ENCODE peak calls at places on chromosomes 11 and 22, in ten cellular contexts. R, A, I, B, H, K, E, W, J and F are unnamed samples.

GRCh38 chr22:17928391-17928790 is 96.0 kb downstream of the MICAL3 start:
- DNase-seq in E (no peak), B (no peak), J (no peak), K (no peak), A (no peak), W (no peak), H (no peak), I (no peak), R (no peak), F (no peak)

GRCh38 chr11:77101043-77101537 is 1.6 kb upstream of the OMP start:
- DNase-seq in J (no peak), B (no peak), K (no peak), W (no peak), E (no peak), H (no peak), I (no peak), A (no peak), R (no peak), F (no peak)

GRCh38 chr22:19127329-19128008 is 3.6 kb upstream of the TSSK2 start:
- DNase-seq in A (no peak), W (no peak), J (no peak), E (no peak), B (no peak), H (no peak), R (no peak), I (no peak), K (no peak), F (no peak)

GRCh38 chr11:57205046-57205671 is 23.4 kb downstream of the LRRC55 start:
- DNase-seq in I (no peak), W (peak; percentile 14), K (no peak), R (no peak), H (no peak), B (no peak), E (no peak), A (no peak), J (no peak), F (no peak)

GRCh38 chr11:106464728-106465127 is 387.3 kb downstream of the AASDHPPT start:
- DNase-seq in E (no peak), R (no peak), H (no peak), I (no peak), W (no peak), A (no peak), K (no peak), B (no peak), J (no peak), F (no peak)

GRCh38 chr11:38159038-38159437 is 1561.0 kb upstream of the RAG2 start:
- DNase-seq in J (no peak), W (no peak), R (no peak), H (no peak), B (no peak), A (no peak), I (no peak), K (no peak), E (no peak), F (no peak)

GRCh38 chr22:38239101-38239761 is 33.6 kb downstream of the TMEM184B start:
- DNase-seq in W (peak; percentile 85), B (no peak), J (no peak), K (no peak), I (peak; percentile 76), E (peak; percentile 36), A (no peak), H (no peak), R (no peak), F (no peak)

GRCh38 chr22:31826443-31826842 is 72.6 kb downstream of the DEPDC5 start:
- DNase-seq in W (no peak), H (no peak), E (no peak), A (no peak), K (no peak), R (no peak), J (no peak), B (no peak), I (no peak), F (no peak)

GRCh38 chr11:66973956-66974585 is 1.0 kb upstream of the C11orf86 start:
- DNase-seq in B (no peak), K (no peak), A (no peak), W (no peak), J (no peak), H (no peak), R (no peak), E (no peak), I (no peak), F (no peak)

GRCh38 chr22:46007848-46008261 is 30.9 kb upstream of the WNT7B start:
- DNase-seq in J (peak; percentile 57), K (peak; percentile 89), E (peak; percentile 59), H (peak; percentile 95), R (no peak), I (peak; percentile 91), W (peak; percentile 62), B (peak; percentile 39), A (no peak), F (no peak)

GRCh38 chr11:59283311-59283710 is 70.6 kb upstream of the MPEG1 start:
- DNase-seq in E (no peak), R (peak; percentile 42), I (no peak), K (no peak), A (no peak), J (no peak), W (no peak), H (no peak), B (no peak), F (no peak)
- H3K4me3 ChIP-seq in E (no peak overlapping the region), R (no peak overlapping the region), I (no peak overlapping the region), K (no peak overlapping the region), A (no peak overlapping the region), J (no peak overlapping the region), W (no peak overlapping the region), H (no peak overlapping the region), B (no peak overlapping the region), F (no peak overlapping the region)

GRCh38 chr11:48002565-48002964 is 22.2 kb downstream of the PTPRJ start:
- DNase-seq in E (no peak), H (no peak), R (no peak), I (no peak), K (no peak), A (no peak), J (no peak), W (no peak), B (no peak), F (peak; percentile 56)

GRCh38 chr11:47998733-47999359 is 18.5 kb downstream of the PTPRJ start:
- DNase-seq in K (no peak), J (no peak), H (no peak), I (no peak), R (no peak), B (no peak), A (no peak), W (no peak), E (peak; percentile 74), F (no peak)

GRCh38 chr11:48001438-48002021 is 21.2 kb downstream of the PTPRJ start:
- DNase-seq in B (peak; percentile 50), W (peak; percentile 75), I (no peak), J (no peak), A (peak; percentile 94), H (no peak), E (peak; percentile 65), R (no peak), K (no peak), F (peak; percentile 95)

GRCh38 chr11:47998345-47998732 is 18.0 kb downstream of the PTPRJ start:
- DNase-seq in K (no peak), E (no peak), R (no peak), H (no peak), B (no peak), I (no peak), W (no peak), J (no peak), A (no peak), F (no peak)

GRCh38 chr11:48000432-48000831 is 20.1 kb downstream of the PTPRJ start:
- DNase-seq in W (no peak), R (no peak), E (no peak), A (no peak), J (no peak), K (no peak), B (no peak), H (no peak), I (no peak), F (no peak)
- H3K27ac ChIP-seq in W (no peak overlapping the region), R (no peak overlapping the region), E (peak overlapping the region; percentile 74), A (peak overlapping the region; percentile 71), J (no peak overlapping the region), K (no peak overlapping the region), B (no peak overlapping the region), H (no peak overlapping the region), I (no peak overlapping the region), F (no peak overlapping the region)

GRCh38 chr11:65287601-65288000 is 25.8 kb downstream of the POLA2 start:
- DNase-seq in R (no peak), A (no peak), B (no peak), I (no peak), J (no peak), W (no peak), K (no peak), H (no peak), E (no peak), F (no peak)

GRCh38 chr11:65291613-65292012 is 23.1 kb upstream of the CDC42EP2 start:
- DNase-seq in A (no peak), B (no peak), K (no peak), E (no peak), H (no peak), J (no peak), I (no peak), R (no peak), W (peak; percentile 51), F (no peak)

GRCh38 chr11:65290448-65291165 is 24.1 kb upstream of the CDC42EP2 start:
- DNase-seq in H (peak; percentile 95), R (peak; percentile 99), J (no peak), I (peak; percentile 94), E (no peak), W (peak; percentile 98), B (peak; percentile 77), K (peak; percentile 95), A (no peak), F (no peak)

GRCh38 chr11:65286686-65287085 is 24.9 kb downstream of the POLA2 start:
- DNase-seq in B (no peak), H (no peak), K (no peak), W (no peak), J (no peak), R (no peak), A (no peak), I (no peak), E (no peak), F (no peak)

DNA sequence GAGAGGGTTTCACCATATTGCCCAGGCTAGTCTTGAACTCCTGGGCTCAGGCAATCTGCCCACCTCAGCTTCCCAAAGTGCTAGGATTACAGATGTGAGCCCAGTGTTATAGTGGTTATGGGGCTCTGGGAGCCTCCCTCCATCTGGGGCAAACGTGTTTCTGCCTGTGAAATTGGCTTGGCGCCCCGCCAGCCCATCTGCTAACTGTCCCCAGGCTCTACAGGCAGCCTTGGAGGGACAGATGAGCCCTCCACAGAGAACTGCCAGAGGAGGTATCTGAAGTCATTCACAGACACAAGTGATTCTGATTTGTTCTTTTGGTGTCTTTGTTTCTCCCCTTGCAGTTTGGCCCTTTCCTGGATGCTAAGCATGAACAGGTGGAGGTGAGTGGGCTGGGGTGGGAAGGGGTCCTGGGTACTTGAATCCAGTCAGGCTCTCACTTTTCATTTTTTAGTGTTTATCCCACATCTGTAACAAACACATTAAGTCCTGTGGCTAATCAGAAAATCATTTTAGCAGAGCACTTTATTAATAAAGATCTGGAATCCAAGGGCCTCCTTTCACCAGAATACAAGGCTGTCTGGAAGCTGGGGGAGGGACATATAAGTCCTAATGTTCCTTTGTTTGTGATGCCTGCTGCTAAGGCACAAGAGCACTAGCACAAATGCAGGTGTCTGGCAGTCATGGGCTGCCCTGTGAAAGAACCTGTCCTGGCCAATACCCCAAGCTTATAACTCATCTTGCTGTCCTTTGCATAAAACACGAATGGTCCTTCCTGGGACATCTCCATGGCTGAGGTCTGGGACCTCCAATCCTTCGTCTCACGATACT is 25.7 kb upstream of the CDC42EP2 start:
- DNase-seq in B (no peak), K (no peak), W (no peak), E (no peak), A (no peak), J (no peak), I (no peak), R (no peak), H (peak; percentile 55), F (no peak)
- H3K36me3 ChIP-seq in B (peaks cover 52% of the 10 kb centered on the region), K (peaks cover 11% of the 10 kb centered on the region), W (peaks cover 4% of the 10 kb centered on the region), E (no peaks in the 10 kb centered on the region), A (peaks cover 70% of the 10 kb centered on the region), J (peaks cover 11% of the 10 kb centered on the region), I (no peaks in the 10 kb centered on the region), R (no peaks in the 10 kb centered on the region), H (no peaks in the 10 kb centered on the region), F (peaks cover 7% of the 10 kb centered on the region)

GRCh38 chr11:69483170-69483569 is 1.7 kb downstream of the LINC01488 start:
- DNase-seq in R (no peak), H (no peak), I (no peak), A (no peak), J (no peak), E (no peak), K (no peak), B (no peak), W (no peak), F (no peak)
- H3K4me3 ChIP-seq in R (no peak overlapping the region), H (no peak overlapping the region), I (no peak overlapping the region), A (no peak overlapping the region), J (no peak overlapping the region), E (no peak overlapping the region), K (no peak overlapping the region), B (no peak overlapping the region), W (no peak overlapping the region), F (no peak overlapping the region)